ENCODE peak calls at places on chromosome 20, in eight cellular contexts. Z is thoracic aorta; E is mammary epithelial cell; G is MM.1S; L is CD8-positive, alpha-beta T cell; F is substantia nigra; S is cardiac muscle cell; K is OCI-LY7. A is an unnamed sample.

GRCh38 chr20:59023616-59024015 is 4.4 kb downstream of the TUBB1 start:
- DNase-seq in Z (no peak), E (no peak), G (no peak), L (no peak), F (no peak), S (no peak), K (no peak), A (no peak)

GRCh38 chr20:60372822-60373221 is 414.6 kb downstream of the CDH26 start:
- DNase-seq in Z (no peak), E (no peak), G (peak), L (no peak), F (no peak), S (no peak), K (no peak), A (no peak)

GRCh38 chr20:50980071-50980681 is 21.6 kb downstream of the MOCS3 start:
- DNase-seq in Z (no peak), E (peak), G (no peak), L (no peak), F (no peak), S (no peak), K (no peak), A (peak)

GRCh38 chr20:2335096-2335495 is 39.3 kb downstream of the TGM3 start:
- DNase-seq in Z (no peak), E (no peak), G (no peak), L (no peak), F (no peak), S (no peak), K (no peak), A (no peak)

GRCh38 chr20:59743308-59743707 is 139.0 kb downstream of the PHACTR3 start:
- DNase-seq in Z (no peak), E (no peak), G (no peak), L (no peak), F (no peak), S (no peak), K (no peak), A (no peak)

GRCh38 chr20:32336918-32337347 is 21.2 kb upstream of the ASXL1 start:
- DNase-seq in Z (no peak), E (no peak), G (peak), L (no peak), F (no peak), S (peak), K (peak), A (peak)

GRCh38 chr20:38338849-38339520 is 7.3 kb upstream of the LBP start:
- DNase-seq in Z (no peak), E (peak), G (no peak), L (no peak), F (no peak), S (peak), K (no peak), A (peak)

GRCh38 chr20:32966881-32967781 is 37.1 kb downstream of the SUN5 start:
- DNase-seq in Z (no peak), E (no peak), G (no peak), L (peak), F (no peak), S (no peak), K (no peak), A (no peak)

GRCh38 chr20:50149481-50150254 is 3.9 kb downstream of the PEDS1 start:
- DNase-seq in Z (no peak), E (no peak), G (no peak), L (no peak), F (no peak), S (no peak), K (no peak), A (no peak)

GRCh38 chr20:31815408-31816188 is 3.6 kb upstream of the MYLK2 start:
- DNase-seq in Z (no peak), E (no peak), G (no peak), L (no peak), F (no peak), S (peak), K (no peak), A (peak)

GRCh38 chr20:56347628-56348305 is 11.0 kb upstream of the FAM210B start:
- DNase-seq in Z (no peak), E (no peak), G (no peak), L (no peak), F (no peak), S (no peak), K (no peak), A (no peak)

GRCh38 chr20:44186674-44187053 is 324 bp downstream of the JPH2 start:
- DNase-seq in Z (no peak), E (no peak), G (no peak), L (no peak), F (no peak), S (no peak), K (no peak), A (peak)

GRCh38 chr20:32435449-32436107 is 77.4 kb downstream of the ASXL1 start:
- DNase-seq in Z (no peak), E (no peak), G (no peak), L (peak), F (no peak), S (no peak), K (no peak), A (no peak)

GRCh38 chr20:63735859-63736718 is at the start of gene LIME1:
- DNase-seq in Z (no peak), E (no peak), G (peak), L (peak), F (no peak), S (no peak), K (peak), A (peak)

GRCh38 chr20:24488064-24488799 is 18.8 kb downstream of the SYNDIG1 start:
- DNase-seq in Z (no peak), E (peak), G (no peak), L (no peak), F (no peak), S (no peak), K (no peak), A (no peak)

GRCh38 chr20:17910828-17911294 is 57.7 kb downstream of the SNX5 start:
- DNase-seq in Z (no peak), E (no peak), G (no peak), L (no peak), F (no peak), S (no peak), K (no peak), A (peak)

GRCh38 chr20:6381887-6382286 is 259.1 kb upstream of the FERMT1 start:
- DNase-seq in Z (no peak), E (peak), G (no peak), L (no peak), F (no peak), S (peak), K (no peak), A (peak)

GRCh38 chr20:32672982-32673727 is 586 bp downstream of the C20orf203 start:
- DNase-seq in Z (no peak), E (no peak), G (peak), L (peak), F (peak), S (no peak), K (peak), A (no peak)

GRCh38 chr20:12970372-12970821 is 38.4 kb upstream of the SPTLC3 start:
- DNase-seq in Z (no peak), E (peak), G (peak), L (no peak), F (no peak), S (peak), K (peak), A (peak)

GRCh38 chr20:18041462-18041861 is 16.3 kb downstream of the OVOL2 start:
- DNase-seq in Z (no peak), E (no peak), G (no peak), L (no peak), F (no peak), S (no peak), K (no peak), A (no peak)

GRCh38 chr20:64146936-64147451 is 17.3 kb upstream of the MYT1 start:
- DNase-seq in Z (no peak), E (no peak), G (no peak), L (no peak), F (no peak), S (no peak), K (no peak), A (no peak)

GRCh38 chr20:3603108-3603507 is 60.1 kb downstream of the GFRA4 start:
- DNase-seq in Z (no peak), E (no peak), G (no peak), L (no peak), F (no peak), S (no peak), K (no peak), A (no peak)

GRCh38 chr20:18390201-18390600 is 76.6 kb downstream of the DZANK1 start:
- DNase-seq in Z (no peak), E (no peak), G (no peak), L (no peak), F (no peak), S (no peak), K (no peak), A (no peak)

GRCh38 chr20:36575066-36575743 is 1.8 kb downstream of the TGIF2 start:
- DNase-seq in Z (no peak), E (peak), G (no peak), L (peak), F (peak), S (peak), K (peak), A (peak)

GRCh38 chr20:62303327-62304226 is 780 bp downstream of the ADRM1 start:
- DNase-seq in Z (no peak), E (peak), G (peak), L (no peak), F (no peak), S (peak), K (peak), A (peak)

GRCh38 chr20:7269452-7269851 is 502.0 kb downstream of the BMP2 start:
- DNase-seq in Z (no peak), E (peak), G (no peak), L (no peak), F (no peak), S (no peak), K (no peak), A (no peak)

GRCh38 chr20:32906200-32906599 is 47.5 kb downstream of the EFCAB8 start:
- DNase-seq in Z (no peak), E (no peak), G (no peak), L (no peak), F (no peak), S (no peak), K (no peak), A (no peak)

GRCh38 chr20:31652917-31653385 is 15.2 kb downstream of the COX4I2 start:
- DNase-seq in Z (no peak), E (no peak), G (no peak), L (no peak), F (no peak), S (no peak), K (no peak), A (no peak)

GRCh38 chr20:61259741-61260140 is 7.7 kb downstream of the CDH4 start:
- DNase-seq in Z (no peak), E (no peak), G (no peak), L (no peak), F (no peak), S (no peak), K (no peak), A (no peak)

GRCh38 chr20:44264287-44264686 is 17.2 kb downstream of the GDAP1L1 start:
- DNase-seq in Z (no peak), E (peak), G (no peak), L (no peak), F (no peak), S (peak), K (no peak), A (peak)

DNA sequence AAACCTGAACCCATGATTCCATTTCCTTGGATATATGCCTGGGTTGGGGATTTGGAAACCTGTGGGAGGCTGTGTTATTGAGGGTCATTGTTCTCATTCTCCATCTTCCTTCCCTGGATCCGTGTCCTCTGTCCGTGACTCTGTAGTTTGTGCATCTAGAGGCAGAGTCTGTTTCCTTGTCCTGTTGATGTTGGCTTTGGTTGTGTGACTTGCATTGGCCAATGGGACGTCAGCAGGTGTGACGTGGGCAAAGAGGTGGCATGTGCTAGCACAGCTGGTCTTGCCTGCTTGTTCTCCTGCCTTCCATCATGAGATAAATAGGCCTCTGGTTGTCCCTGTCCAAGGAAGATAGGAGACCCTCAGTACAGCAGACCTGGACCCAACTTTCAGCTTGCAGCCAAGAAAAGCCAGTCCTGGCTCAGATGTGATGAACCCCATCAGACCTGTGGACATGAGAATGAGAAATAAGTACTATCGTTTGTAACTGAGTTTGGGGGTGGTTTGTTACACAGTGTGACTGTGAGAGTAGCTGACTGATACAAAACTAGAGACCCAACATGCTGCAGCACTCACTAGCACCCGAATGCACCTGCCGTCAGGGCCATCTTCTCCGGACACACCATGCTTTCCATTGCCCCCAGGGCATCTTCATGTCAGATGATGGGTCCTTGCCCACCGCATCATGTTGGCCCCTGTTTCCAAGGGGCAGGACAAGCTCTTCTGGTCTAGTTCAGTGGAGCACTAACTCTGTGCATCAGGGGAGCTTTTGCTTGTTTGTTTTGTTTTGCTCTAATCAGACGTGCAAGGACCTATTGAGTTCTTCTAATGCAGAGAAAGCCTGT is 195.3 kb upstream of the SULF2 start:
- DNase-seq in Z (no peak), E (no peak), G (no peak), L (no peak), F (no peak), S (no peak), K (no peak), A (no peak)
- H3K27ac ChIP-seq in Z (no peak), E (no peak), G (no peak), L (no peak), F (no peak), S (no peak), K (peak), A (no peak)

GRCh38 chr20:4811661-4812181 is 90.0 kb downstream of the PRND start:
- DNase-seq in Z (no peak), E (no peak), G (no peak), L (peak), F (peak), S (no peak), K (peak), A (no peak)
- H3K27ac ChIP-seq in Z (no peak), E (no peak), G (no peak), L (peak), F (peak), S (no peak), K (peak), A (no peak)

GRCh38 chr20:54132612-54133433 is 41.0 kb downstream of the CYP24A1 start:
- DNase-seq in Z (no peak), E (peak), G (no peak), L (no peak), F (no peak), S (peak), K (no peak), A (peak)
- H3K27ac ChIP-seq in Z (no peak), E (peak), G (no peak), L (no peak), F (no peak), S (no peak), K (no peak), A (peak)

DNA sequence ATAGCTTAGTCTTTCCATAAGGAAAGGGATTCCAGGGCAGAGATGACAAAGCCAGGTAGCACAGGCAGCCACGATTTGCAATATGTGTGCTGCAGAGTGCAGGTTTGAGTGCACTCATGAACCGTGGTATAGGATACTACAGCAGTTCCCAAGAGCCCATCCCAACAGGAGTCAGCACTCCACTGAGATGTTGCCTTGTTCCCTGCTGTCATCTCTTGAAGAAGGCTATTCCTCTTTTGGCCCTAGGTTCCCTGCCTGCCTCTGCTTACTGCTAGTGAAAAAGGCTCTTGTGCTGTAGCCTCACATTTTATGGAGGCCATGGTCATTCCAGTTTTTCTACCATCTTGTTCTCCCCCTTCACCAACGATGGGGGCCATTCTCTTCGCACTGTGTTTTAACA is 40.2 kb downstream of the RALY start:
- DNase-seq in Z (no peak), E (no peak), G (no peak), L (no peak), F (no peak), S (no peak), K (no peak), A (no peak)
- H3K27ac ChIP-seq in Z (no peak), E (no peak), G (no peak), L (no peak), F (no peak), S (no peak), K (no peak), A (no peak)

GRCh38 chr20:40670251-40670650 is 18.8 kb downstream of the MAFB start:
- DNase-seq in Z (no peak), E (no peak), G (no peak), L (no peak), F (no peak), S (no peak), K (no peak), A (no peak)
- H3K27ac ChIP-seq in Z (no peak), E (no peak), G (no peak), L (no peak), F (no peak), S (no peak), K (no peak), A (no peak)

GRCh38 chr20:57894522-57894921 is 184.7 kb upstream of the PMEPA1 start:
- DNase-seq in Z (no peak), E (no peak), G (no peak), L (no peak), F (no peak), S (no peak), K (no peak), A (no peak)

GRCh38 chr20:57891067-57891466 is 181.3 kb upstream of the PMEPA1 start:
- DNase-seq in Z (no peak), E (no peak), G (no peak), L (no peak), F (no peak), S (no peak), K (no peak), A (no peak)

GRCh38 chr20:57894096-57894495 is 184.3 kb upstream of the PMEPA1 start:
- DNase-seq in Z (no peak), E (no peak), G (no peak), L (no peak), F (no peak), S (no peak), K (no peak), A (no peak)

GRCh38 chr20:57893364-57894001 is 183.7 kb upstream of the PMEPA1 start:
- DNase-seq in Z (no peak), E (no peak), G (no peak), L (no peak), F (no peak), S (no peak), K (no peak), A (no peak)

DNA sequence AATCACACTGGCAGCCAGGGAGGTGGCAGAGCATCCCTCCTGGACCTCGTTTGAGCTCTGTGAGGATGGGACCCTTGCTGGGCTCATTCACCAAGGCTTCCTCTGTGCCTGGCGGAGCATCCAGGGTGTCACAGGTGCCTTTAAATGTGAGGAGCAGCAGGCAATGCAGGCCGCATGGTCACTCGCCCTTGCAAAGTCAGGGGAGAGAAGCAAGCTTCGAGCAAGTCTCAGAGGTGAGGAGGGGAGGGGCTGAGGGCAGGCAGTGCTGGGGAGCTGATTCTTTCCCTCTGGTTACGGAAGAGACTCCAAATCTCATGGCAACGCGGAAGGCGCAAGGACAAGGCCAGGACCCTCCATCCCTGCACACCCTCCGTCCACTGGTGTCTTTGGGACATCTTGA is 182.7 kb upstream of the PMEPA1 start:
- DNase-seq in Z (no peak), E (no peak), G (no peak), L (no peak), F (no peak), S (no peak), K (no peak), A (no peak)
- H3K27ac ChIP-seq in Z (no peak), E (no peak), G (no peak), L (no peak), F (no peak), S (no peak), K (no peak), A (no peak)

A was measured in hepatocyte.